ENCODE peak calls at places on chromosomes 3 and 15, in five cellular contexts. One of them, this sample, is unnamed.

GRCh38 chr15:100457201-100457600 is 71.5 kb downstream of the CERS3 start:
- DNase-seq in NCI-H1092: no peak
- DNase-seq in RWPE1: no peak
- DNase-seq in NCI-H524: no peak
- DNase-seq in ecto neural progenitor cell: no peak
- DNase-seq in this sample: no peak

GRCh38 chr3:53804697-53805462 is 41.3 kb downstream of the CHDH start:
- DNase-seq in ecto neural progenitor cell: no peak
- DNase-seq in RWPE1: peak; percentile 55
- DNase-seq in NCI-H524: no peak
- DNase-seq in NCI-H1092: no peak
- DNase-seq in this sample: peak; percentile 82

GRCh38 chr3:163476179-163476578 is 1602.1 kb downstream of the SI start:
- DNase-seq in NCI-H1092: no peak
- DNase-seq in NCI-H524: peak; percentile 62
- DNase-seq in RWPE1: peak; percentile 7
- DNase-seq in ecto neural progenitor cell: no peak
- DNase-seq in this sample: no peak

GRCh38 chr3:113263020-113263419 is 51.7 kb downstream of the BOC start:
- DNase-seq in NCI-H524: no peak
- DNase-seq in ecto neural progenitor cell: no peak
- DNase-seq in NCI-H1092: no peak
- DNase-seq in RWPE1: peak; percentile 15
- DNase-seq in this sample: no peak

GRCh38 chr3:66041828-66042227 is 3.1 kb upstream of the MAGI1 start:
- DNase-seq in NCI-H524: no peak
- DNase-seq in ecto neural progenitor cell: no peak
- DNase-seq in NCI-H1092: no peak
- DNase-seq in RWPE1: no peak
- DNase-seq in this sample: no peak

GRCh38 chr3:111112913-111113312 is 41.3 kb downstream of the NECTIN3 start:
- DNase-seq in RWPE1: no peak
- DNase-seq in NCI-H1092: no peak
- DNase-seq in NCI-H524: no peak
- DNase-seq in ecto neural progenitor cell: no peak
- DNase-seq in this sample: no peak

GRCh38 chr3:16906679-16907078 is 21.9 kb downstream of the PLCL2 start:
- DNase-seq in NCI-H1092: no peak
- DNase-seq in RWPE1: no peak
- DNase-seq in NCI-H524: peak; percentile 5
- DNase-seq in ecto neural progenitor cell: no peak
- DNase-seq in this sample: no peak

GRCh38 chr3:25547928-25548327 is 116.8 kb downstream of the TOP2B start:
- DNase-seq in NCI-H1092: no peak
- DNase-seq in NCI-H524: no peak
- DNase-seq in ecto neural progenitor cell: no peak
- DNase-seq in RWPE1: no peak
- DNase-seq in this sample: no peak

GRCh38 chr3:10950476-10951294 is 41.9 kb upstream of the SLC6A1 start:
- DNase-seq in NCI-H524: peak; percentile 41
- DNase-seq in NCI-H1092: no peak
- DNase-seq in RWPE1: peak; percentile 21
- DNase-seq in ecto neural progenitor cell: no peak
- DNase-seq in this sample: peak; percentile 44

GRCh38 chr15:48332642-48333034 is 1.4 kb downstream of the DUT start:
- DNase-seq in RWPE1: no peak
- DNase-seq in NCI-H524: peak; percentile 36
- DNase-seq in ecto neural progenitor cell: no peak
- DNase-seq in NCI-H1092: no peak
- DNase-seq in this sample: no peak

GRCh38 chr3:117926819-117927218 is 1107.8 kb downstream of the IGSF11 start:
- DNase-seq in NCI-H1092: no peak
- DNase-seq in NCI-H524: peak; percentile 82
- DNase-seq in RWPE1: no peak
- DNase-seq in ecto neural progenitor cell: no peak
- DNase-seq in this sample: no peak

GRCh38 chr15:85582076-85582718 is 201.8 kb downstream of the AKAP13 start:
- DNase-seq in RWPE1: no peak
- DNase-seq in NCI-H524: peak; percentile 59
- DNase-seq in ecto neural progenitor cell: no peak
- DNase-seq in NCI-H1092: no peak
- DNase-seq in this sample: no peak

GRCh38 chr3:51712020-51712385 is 5.1 kb downstream of the GRM2 start:
- DNase-seq in RWPE1: no peak
- DNase-seq in ecto neural progenitor cell: peak; percentile 29
- DNase-seq in NCI-H1092: no peak
- DNase-seq in NCI-H524: no peak
- DNase-seq in this sample: no peak

GRCh38 chr3:174253940-174254339 is 605.2 kb upstream of the NAALADL2 start:
- DNase-seq in RWPE1: no peak
- DNase-seq in NCI-H524: peak; percentile 11
- DNase-seq in ecto neural progenitor cell: no peak
- DNase-seq in NCI-H1092: no peak
- DNase-seq in this sample: no peak

GRCh38 chr3:187041362-187042061 is 97.8 kb downstream of the RPL39L start:
- DNase-seq in ecto neural progenitor cell: no peak
- DNase-seq in NCI-H524: no peak
- DNase-seq in RWPE1: no peak
- DNase-seq in NCI-H1092: no peak
- DNase-seq in this sample: no peak

GRCh38 chr3:193850084-193850619 is 257.1 kb downstream of the OPA1 start:
- DNase-seq in ecto neural progenitor cell: no peak
- DNase-seq in NCI-H1092: no peak
- DNase-seq in RWPE1: no peak
- DNase-seq in NCI-H524: no peak
- DNase-seq in this sample: no peak

GRCh38 chr3:163552659-163552966 is 1525.7 kb downstream of the SI start:
- DNase-seq in ecto neural progenitor cell: no peak
- DNase-seq in NCI-H1092: no peak
- DNase-seq in RWPE1: no peak
- DNase-seq in NCI-H524: no peak
- DNase-seq in this sample: peak; percentile 44

GRCh38 chr3:12890610-12891390 is 49.4 kb upstream of the RPL32 start:
- DNase-seq in NCI-H524: no peak
- DNase-seq in NCI-H1092: no peak
- DNase-seq in ecto neural progenitor cell: no peak
- DNase-seq in RWPE1: no peak
- DNase-seq in this sample: no peak

GRCh38 chr3:139318431-139318816 is 25.4 kb upstream of the MRPS22 start:
- DNase-seq in RWPE1: peak; percentile 45
- DNase-seq in NCI-H524: peak; percentile 47
- DNase-seq in ecto neural progenitor cell: no peak
- DNase-seq in NCI-H1092: no peak
- DNase-seq in this sample: no peak

GRCh38 chr15:48766196-48766595 is 44.7 kb downstream of the CEP152 start:
- DNase-seq in NCI-H1092: no peak
- DNase-seq in RWPE1: peak; percentile 4
- DNase-seq in ecto neural progenitor cell: no peak
- DNase-seq in NCI-H524: no peak
- DNase-seq in this sample: no peak

GRCh38 chr15:83289160-83289559 is 4.7 kb upstream of the BNC1 start:
- DNase-seq in RWPE1: no peak
- DNase-seq in NCI-H524: no peak
- DNase-seq in ecto neural progenitor cell: no peak
- DNase-seq in NCI-H1092: no peak
- DNase-seq in this sample: no peak

GRCh38 chr15:90869601-90870353 is 1.4 kb downstream of the FURIN start:
- DNase-seq in RWPE1: peak; percentile 80
- DNase-seq in NCI-H524: peak; percentile 37
- DNase-seq in ecto neural progenitor cell: peak; percentile 70
- DNase-seq in NCI-H1092: no peak
- DNase-seq in this sample: peak; percentile 97

GRCh38 chr15:96421211-96421610 is 90.7 kb downstream of the NR2F2 start:
- DNase-seq in NCI-H524: no peak
- DNase-seq in NCI-H1092: no peak
- DNase-seq in RWPE1: no peak
- DNase-seq in ecto neural progenitor cell: no peak
- DNase-seq in this sample: no peak

GRCh38 chr15:31300208-31300661 is 26.4 kb upstream of the KLF13 start:
- DNase-seq in ecto neural progenitor cell: peak; percentile 45
- DNase-seq in RWPE1: no peak
- DNase-seq in NCI-H1092: peak; percentile 44
- DNase-seq in NCI-H524: peak; percentile 92
- DNase-seq in this sample: no peak

GRCh38 chr3:164486150-164486549 is 592.1 kb downstream of the SI start:
- DNase-seq in RWPE1: no peak
- DNase-seq in NCI-H524: no peak
- DNase-seq in NCI-H1092: no peak
- DNase-seq in ecto neural progenitor cell: no peak
- DNase-seq in this sample: no peak

GRCh38 chr3:194496217-194496881 is 9.5 kb upstream of the ATP13A3 start:
- DNase-seq in NCI-H1092: no peak
- DNase-seq in RWPE1: no peak
- DNase-seq in NCI-H524: no peak
- DNase-seq in ecto neural progenitor cell: no peak
- DNase-seq in this sample: no peak

GRCh38 chr3:121228971-121229370 is 316.8 kb downstream of the POLQ start:
- DNase-seq in NCI-H524: no peak
- DNase-seq in ecto neural progenitor cell: no peak
- DNase-seq in RWPE1: no peak
- DNase-seq in NCI-H1092: no peak
- DNase-seq in this sample: no peak

GRCh38 chr15:62786123-62786825 is 256.3 kb upstream of the TPM1 start:
- DNase-seq in NCI-H524: no peak
- DNase-seq in NCI-H1092: no peak
- DNase-seq in ecto neural progenitor cell: no peak
- DNase-seq in RWPE1: no peak
- DNase-seq in this sample: no peak

GRCh38 chr3:126127904-126128303 is 44.0 kb upstream of the SLC41A3 start:
- DNase-seq in ecto neural progenitor cell: peak; percentile 25
- DNase-seq in NCI-H524: peak; percentile 32
- DNase-seq in RWPE1: no peak
- DNase-seq in NCI-H1092: no peak
- DNase-seq in this sample: no peak

GRCh38 chr3:45642731-45643152 is 46.5 kb upstream of the SACM1L start:
- DNase-seq in ecto neural progenitor cell: no peak
- DNase-seq in NCI-H1092: peak; percentile 5
- DNase-seq in NCI-H524: peak; percentile 79
- DNase-seq in RWPE1: no peak
- DNase-seq in this sample: peak; percentile 8

GRCh38 chr3:185959609-185960517 is 22.0 kb upstream of the TRA2B start:
- DNase-seq in ecto neural progenitor cell: no peak
- DNase-seq in NCI-H1092: no peak
- DNase-seq in NCI-H524: no peak
- DNase-seq in RWPE1: peak; percentile 56
- DNase-seq in this sample: no peak

GRCh38 chr15:57218826-57219576 is 157.3 kb upstream of the CGNL1 start:
- DNase-seq in ecto neural progenitor cell: no peak
- DNase-seq in NCI-H524: peak; percentile 99
- DNase-seq in RWPE1: no peak
- DNase-seq in NCI-H1092: peak; percentile 80
- DNase-seq in this sample: no peak

GRCh38 chr15:78322724-78323395 is 17.3 kb upstream of the CRABP1 start:
- DNase-seq in ecto neural progenitor cell: peak; percentile 76
- DNase-seq in RWPE1: no peak
- DNase-seq in NCI-H1092: no peak
- DNase-seq in NCI-H524: no peak
- DNase-seq in this sample: peak; percentile 94

This sample was measured in ELF-1.